ENCODE peak calls at places on chromosome 22, in seven cellular contexts. X is naive thymus-derived CD4-positive, alpha-beta T cell; T is tibial nerve; W is stomach; Y is PC-3; U is upper lobe of right lung; E is right atrium auricular region. Z is an unnamed sample. For H3K4me1, the result is how much of the 10 kb centered on the place peaks cover.

GRCh38 chr22:42452456-42452855 is 20.3 kb upstream of the NFAM1 start:
- DNase-seq in E (no peak), Y (no peak), W (no peak), X (no peak), T (no peak), U (no peak), Z (no peak)

GRCh38 chr22:29947410-29948387 is 64.7 kb downstream of the MTMR3 start:
- DNase-seq in U (no peak), E (no peak), X (no peak), Y (no peak), W (no peak), T (no peak), Z (no peak)

GRCh38 chr22:36510966-36511881 is 4.4 kb upstream of the FOXRED2 start:
- DNase-seq in Y (peak), U (no peak), T (no peak), W (no peak), E (no peak), X (peak), Z (peak)

GRCh38 chr22:37561209-37562048 is 1.1 kb downstream of the CDC42EP1 start:
- DNase-seq in W (peak), E (peak), U (peak), Y (peak), T (peak), X (peak), Z (no peak)

GRCh38 chr22:50731811-50732624 is 6.0 kb upstream of the ACR start:
- DNase-seq in X (peak), W (peak), Y (peak), T (peak), U (peak), E (no peak), Z (no peak)

GRCh38 chr22:19791894-19792293 is 31.3 kb downstream of the TBX1 start:
- DNase-seq in W (no peak), E (no peak), X (no peak), U (no peak), Y (no peak), T (no peak), Z (no peak)

GRCh38 chr22:26398741-26399153 is 30.3 kb upstream of the ASPHD2 start:
- DNase-seq in W (peak), T (peak), U (no peak), E (peak), X (peak), Y (peak), Z (peak)

GRCh38 chr22:27501191-27501936 is 300.2 kb downstream of the MN1 start:
- DNase-seq in W (no peak), X (no peak), U (no peak), Y (no peak), E (no peak), T (no peak), Z (no peak)

GRCh38 chr22:37529652-37530345 is 10.6 kb upstream of the CARD10 start:
- DNase-seq in E (no peak), Y (peak), U (no peak), W (no peak), X (no peak), T (no peak), Z (no peak)

GRCh38 chr22:30717331-30717921 is 22.8 kb downstream of the OSBP2 start:
- DNase-seq in T (no peak), X (no peak), E (no peak), U (no peak), Y (peak), W (no peak), Z (peak)

GRCh38 chr22:35376728-35377472 is 4.0 kb upstream of the HMOX1 start:
- DNase-seq in T (peak), W (peak), U (peak), X (peak), E (peak), Y (peak), Z (peak)

GRCh38 chr22:36770116-36770945 is 5.6 kb downstream of the IFT27 start:
- DNase-seq in W (no peak), E (no peak), U (peak), X (no peak), T (no peak), Y (no peak), Z (no peak)

GRCh38 chr22:48953830-48954229 is 873.8 kb downstream of the BRD1 start:
- DNase-seq in W (peak), X (no peak), U (peak), E (peak), Y (no peak), T (no peak), Z (no peak)

GRCh38 chr22:49331878-49332277 is 495.8 kb downstream of the BRD1 start:
- DNase-seq in Y (no peak), T (no peak), W (peak), E (peak), U (peak), X (no peak), Z (no peak)

GRCh38 chr22:47865626-47866025 is 1103.2 kb downstream of the TBC1D22A start:
- DNase-seq in U (no peak), X (no peak), W (no peak), T (no peak), Y (no peak), E (no peak), Z (peak)

GRCh38 chr22:49754674-49755590 is 72.7 kb downstream of the BRD1 start:
- DNase-seq in E (peak), X (no peak), W (peak), T (no peak), U (peak), Y (no peak), Z (no peak)

GRCh38 chr22:45077286-45077685 is 67.5 kb upstream of the PHF21B start:
- DNase-seq in W (no peak), T (no peak), X (no peak), U (no peak), Y (no peak), E (no peak), Z (no peak)

GRCh38 chr22:41565403-41566054 is 4.7 kb downstream of the CSDC2 start:
- DNase-seq in X (no peak), E (no peak), Y (peak), U (no peak), T (no peak), W (no peak), Z (peak)

GRCh38 chr22:49208003-49208402 is 619.7 kb downstream of the BRD1 start:
- DNase-seq in T (no peak), E (peak), W (peak), Y (no peak), U (peak), X (no peak), Z (no peak)

GRCh38 chr22:28582806-28583205 is 96.8 kb downstream of the TTC28 start:
- DNase-seq in E (no peak), U (no peak), W (no peak), X (no peak), Y (peak), T (no peak), Z (no peak)

GRCh38 chr22:37563153-37564081 is 3.1 kb downstream of the CDC42EP1 start:
- DNase-seq in Y (peak), U (peak), T (peak), E (peak), X (no peak), W (peak), Z (peak)

GRCh38 chr22:26617251-26618199 is at the start of gene CRYBB1:
- DNase-seq in T (no peak), X (no peak), Y (no peak), W (no peak), U (no peak), E (no peak), Z (no peak)

GRCh38 chr22:20206709-20207215 is 55.9 kb upstream of the CCDC188 start:
- DNase-seq in E (no peak), T (no peak), U (peak), W (peak), X (no peak), Y (no peak), Z (no peak)

GRCh38 chr22:27105142-27106025 is 448.0 kb downstream of the MIAT start:
- DNase-seq in T (peak), U (no peak), E (peak), Y (no peak), X (no peak), W (peak), Z (no peak)

GRCh38 chr22:31288496-31289235 is 3.6 kb downstream of the PIK3IP1 start:
- DNase-seq in E (no peak), U (no peak), T (no peak), X (no peak), W (no peak), Y (no peak), Z (no peak)

GRCh38 chr22:49461674-49462073 is 366.0 kb downstream of the BRD1 start:
- DNase-seq in U (no peak), E (no peak), X (no peak), T (no peak), W (no peak), Y (no peak), Z (no peak)

GRCh38 chr22:19178065-19178658 is 374 bp downstream of the SLC25A1 start:
- DNase-seq in T (no peak), X (peak), E (no peak), U (peak), W (peak), Y (peak), Z (no peak)

GRCh38 chr22:17065433-17065832 is 19.4 kb upstream of the IL17RA start:
- DNase-seq in U (no peak), W (peak), X (no peak), E (peak), T (no peak), Y (no peak), Z (no peak)

GRCh38 chr22:30250713-30251267 is 4.2 kb upstream of the LIF start:
- DNase-seq in W (peak), U (no peak), Y (peak), T (no peak), X (no peak), E (no peak), Z (peak)

GRCh38 chr22:26573026-26573662 is 16.8 kb downstream of the TPST2 start:
- DNase-seq in E (peak), Y (no peak), X (no peak), U (peak), T (no peak), W (peak), Z (no peak)

GRCh38 chr22:36546092-36546804 is 17.3 kb upstream of the EIF3D start:
- DNase-seq in W (no peak), X (no peak), U (no peak), Y (peak), T (no peak), E (no peak), Z (peak)

GRCh38 chr22:37971475-37972434 is 12.6 kb downstream of the SOX10 start:
- DNase-seq in E (no peak), X (no peak), U (no peak), W (no peak), Y (no peak), T (no peak), Z (no peak)

GRCh38 chr22:49964136-49964492 is 3.5 kb downstream of the PIM3 start:
- DNase-seq in E (no peak), W (peak), Y (no peak), U (peak), T (peak), X (no peak), Z (no peak)

GRCh38 chr22:34845391-34845790 is 220.6 kb upstream of the ISX start:
- DNase-seq in Y (no peak), U (no peak), W (no peak), T (no peak), E (no peak), X (no peak), Z (no peak)

GRCh38 chr22:36923458-36923784 is 10.0 kb downstream of the CSF2RB start:
- DNase-seq in Y (no peak), U (no peak), T (no peak), W (no peak), E (peak), X (no peak), Z (no peak)

GRCh38 chr22:20413217-20414058 is 19.5 kb downstream of the ZNF74 start:
- DNase-seq in U (peak), Y (no peak), E (no peak), X (no peak), W (no peak), T (no peak), Z (no peak)

GRCh38 chr22:33921576-33922181 is 1.4 kb upstream of the LARGE1 start:
- DNase-seq in E (peak), T (peak), U (peak), X (peak), Y (no peak), W (peak), Z (peak)

GRCh38 chr22:18955696-18956095 is 19.6 kb upstream of the PRODH start:
- DNase-seq in Y (no peak), T (no peak), X (no peak), U (no peak), W (no peak), E (no peak), Z (no peak)

GRCh38 chr22:18968011-18968749 is 32.1 kb upstream of the PRODH start:
- DNase-seq in T (no peak), X (no peak), E (no peak), W (no peak), U (peak), Y (peak), Z (no peak)

GRCh38 chr22:48097723-48098122 is 1335.3 kb downstream of the TBC1D22A start:
- DNase-seq in E (no peak), Y (no peak), W (no peak), T (no peak), U (no peak), X (no peak), Z (no peak)

GRCh38 chr22:46113910-46114517 is 36.3 kb upstream of the PPARA start:
- DNase-seq in E (no peak), U (no peak), T (no peak), W (no peak), X (no peak), Y (no peak), Z (no peak)

GRCh38 chr22:46114518-46115387 is 35.6 kb upstream of the PPARA start:
- DNase-seq in X (no peak), Y (no peak), E (no peak), U (no peak), W (no peak), T (no peak), Z (no peak)

GRCh38 chr22:46111645-46112306 is 38.5 kb upstream of the PPARA start:
- DNase-seq in T (no peak), X (no peak), U (no peak), W (no peak), Y (no peak), E (no peak), Z (no peak)

GRCh38 chr22:46112405-46112804 is 37.9 kb upstream of the PPARA start:
- DNase-seq in X (no peak), U (no peak), Y (no peak), T (no peak), E (no peak), W (no peak), Z (no peak)

GRCh38 chr22:46113110-46113909 is 37.0 kb upstream of the PPARA start:
- DNase-seq in Y (no peak), W (no peak), U (no peak), T (no peak), E (no peak), X (no peak), Z (no peak)
- H3K27ac ChIP-seq in Y (no peak), W (peak), U (peak), T (peak), E (peak), X (no peak), Z (no peak)

GRCh38 chr22:25083414-25084166 is 116.1 kb upstream of the CRYBB3 start:
- DNase-seq in W (no peak), Y (no peak), X (no peak), T (peak), U (no peak), E (no peak), Z (no peak)
- H3K4me1 ChIP-seq in W (under half), Y (under half), X (under half), T (under half), U (under half), E (under half), Z (under half)

DNA sequence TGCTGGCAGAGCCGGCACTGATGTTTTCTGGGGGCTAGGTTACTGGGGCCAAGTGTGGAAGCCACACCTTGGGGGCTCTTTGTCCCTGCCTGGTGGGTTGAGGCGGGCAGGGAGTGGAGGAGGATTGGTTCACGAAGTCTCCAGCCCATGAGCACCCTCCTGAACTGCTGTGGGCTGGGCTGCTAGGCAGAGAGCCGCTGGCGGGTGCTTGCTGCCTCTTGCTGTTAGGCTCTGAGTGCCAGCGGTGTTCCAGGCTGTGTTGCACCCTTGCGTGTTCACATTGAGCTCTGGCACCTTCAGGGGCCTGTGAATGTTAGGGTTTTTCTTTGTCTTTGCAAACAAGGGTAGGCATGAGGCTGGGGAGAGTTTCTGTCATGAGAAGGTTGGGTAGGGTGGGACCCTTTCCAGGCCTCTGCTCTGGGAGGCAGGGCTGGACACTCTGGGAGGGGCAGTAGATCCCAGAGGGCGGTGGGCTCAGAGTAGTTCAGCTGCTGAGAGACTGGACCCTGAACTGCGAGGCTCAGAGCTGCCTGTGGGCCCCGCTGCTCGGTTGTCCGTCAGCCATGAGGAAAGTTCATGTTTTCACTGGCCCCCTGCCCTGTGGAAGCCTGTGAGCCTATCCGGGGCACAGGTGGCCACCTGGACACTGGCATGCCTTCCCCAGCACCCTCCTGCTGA is 24.0 kb upstream of the TMEM191C start:
- DNase-seq in E (peak), U (peak), X (no peak), T (peak), Y (no peak), W (peak), Z (no peak)
- H3K27ac ChIP-seq in E (no peak), U (no peak), X (no peak), T (peak), Y (no peak), W (peak), Z (no peak)

DNA sequence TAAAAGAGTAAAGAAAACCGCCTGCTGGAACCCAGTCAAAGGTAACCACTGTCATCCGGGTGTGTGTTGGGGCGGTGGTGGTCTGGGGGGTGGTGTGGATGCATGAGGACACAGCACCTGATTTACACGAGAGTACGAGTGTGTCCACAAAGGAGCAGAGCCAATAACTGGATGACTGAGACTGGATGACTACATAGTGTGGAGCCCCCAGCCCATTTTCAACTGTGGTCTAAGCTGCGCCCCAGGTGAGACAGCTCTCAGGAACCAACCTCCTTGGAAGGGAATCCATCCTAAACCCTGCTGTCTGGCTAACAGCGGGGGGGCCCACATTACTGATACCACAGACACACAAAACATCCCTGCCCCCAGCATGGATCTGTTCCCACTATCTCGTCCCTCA is 5.6 kb downstream of the CELSR1 start:
- DNase-seq in U (no peak), T (no peak), X (no peak), W (no peak), Y (peak), E (no peak), Z (no peak)
- H3K4me1 ChIP-seq in U (under half), T (under half), X (under half), W (under half), Y (under half), E (under half), Z (under half)

GRCh38 chr22:44028091-44028490 is 4.0 kb downstream of the PARVB start:
- DNase-seq in X (no peak), Y (no peak), U (no peak), W (no peak), E (no peak), T (no peak), Z (no peak)

GRCh38 chr22:44026630-44027511 is 2.8 kb downstream of the PARVB start:
- DNase-seq in Y (no peak), T (peak), W (peak), U (peak), X (peak), E (peak), Z (no peak)

GRCh38 chr22:44025171-44026065 is 1.3 kb downstream of the PARVB start:
- DNase-seq in U (peak), Y (no peak), W (peak), X (no peak), T (no peak), E (peak), Z (no peak)

GRCh38 chr22:44024288-44024908 is at the start of gene PARVB:
- DNase-seq in T (no peak), Y (peak), E (no peak), W (no peak), X (no peak), U (peak), Z (no peak)

GRCh38 chr22:44026066-44026629 is 2.0 kb downstream of the PARVB start:
- DNase-seq in E (no peak), Y (no peak), U (no peak), T (no peak), X (no peak), W (no peak), Z (no peak)
- H3K27ac ChIP-seq in E (peak), Y (no peak), U (peak), T (peak), X (peak), W (peak), Z (no peak)

DNA sequence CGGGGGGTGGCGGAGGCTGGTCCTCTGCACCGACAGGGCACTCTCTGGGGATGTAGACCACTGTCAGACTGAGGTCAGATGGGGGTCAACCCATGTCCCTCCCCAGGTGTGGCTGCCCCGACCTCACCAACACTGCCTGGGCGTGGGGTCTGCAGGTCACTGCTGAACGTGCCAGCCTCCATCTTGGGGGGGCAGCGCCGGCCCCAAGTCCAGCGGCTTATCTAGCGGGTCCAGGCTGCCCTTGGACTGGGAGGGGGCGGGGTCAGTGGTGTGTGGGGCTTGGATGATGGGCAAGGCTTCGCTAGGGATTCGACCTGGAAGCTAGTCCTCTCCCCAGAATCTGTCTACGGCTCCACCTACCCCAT is 178.2 kb downstream of the IGLL1 start:
- DNase-seq in U (peak), T (no peak), X (no peak), W (no peak), E (no peak), Y (no peak), Z (no peak)
- H3K4me1 ChIP-seq in U (under half), T (under half), X (under half), W (under half), E (under half), Y (under half), Z (under half)

DNA sequence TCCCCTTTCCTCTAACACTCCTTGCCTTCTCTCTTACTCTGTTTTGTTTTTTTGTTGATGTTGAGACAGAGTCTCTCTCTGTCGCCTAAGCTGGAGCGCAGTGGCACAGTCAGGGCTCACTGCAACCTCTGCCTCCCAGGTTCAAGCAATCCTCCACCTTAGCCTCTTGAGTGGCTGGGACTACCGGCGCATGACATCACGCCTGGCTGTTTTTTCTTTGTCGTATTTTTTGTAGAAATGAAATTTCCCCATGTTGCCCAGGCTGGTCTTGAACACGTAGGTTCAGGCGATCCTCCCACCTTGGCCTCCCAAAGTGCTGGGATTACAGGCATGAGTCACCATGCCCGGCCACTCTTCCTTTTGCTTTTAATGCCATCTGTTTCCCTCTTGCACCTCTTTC is 72.3 kb downstream of the FBXO7 start:
- DNase-seq in Y (no peak), W (no peak), U (no peak), E (no peak), X (no peak), T (no peak), Z (no peak)
- H3K27ac ChIP-seq in Y (no peak), W (peak), U (peak), E (peak), X (no peak), T (peak), Z (no peak)

Z was measured in foreskin keratinocyte.